ENCODE peak calls at places on chromosomes 1 and 21, in eight cellular contexts. J is fibroblast of lung; I is GM23248; S is adipocyte; N is OCI-LY7; P is mammary epithelial cell; M is CD4-positive, CD25-positive, alpha-beta regulatory T cell; O is gastrocnemius medialis. T is an unnamed sample. For H3K4me1, the result is how much of the 10 kb centered on the place peaks cover.

GRCh38 chr1:41495171-41495948 is 10.9 kb upstream of the EDN2 start:
- DNase-seq in J (peak), I (peak), S (no peak), N (no peak), P (no peak), M (peak), O (peak), T (no peak)

GRCh38 chr1:192544983-192545393 is 30.6 kb upstream of the RGS1 start:
- DNase-seq in J (peak), I (peak), S (peak), N (no peak), P (peak), M (peak), O (no peak), T (no peak)

GRCh38 chr1:61644303-61644702 is 80.6 kb downstream of the TM2D1 start:
- DNase-seq in J (no peak), I (no peak), S (no peak), N (no peak), P (no peak), M (no peak), O (no peak), T (no peak)

GRCh38 chr21:14259669-14260458 is 43.9 kb downstream of the RBM11 start:
- DNase-seq in J (peak), I (peak), S (peak), N (peak), P (peak), M (peak), O (no peak), T (no peak)

GRCh38 chr1:205504311-205505075 is at the start of gene CDK18:
- DNase-seq in J (peak), I (no peak), S (peak), N (peak), P (peak), M (peak), O (peak), T (peak)

GRCh38 chr1:17101261-17101660 is 18.0 kb downstream of the PADI2 start:
- DNase-seq in J (no peak), I (no peak), S (no peak), N (no peak), P (no peak), M (no peak), O (peak), T (no peak)

GRCh38 chr1:39409055-39409816 is 82.2 kb upstream of the BMP8A start:
- DNase-seq in J (peak), I (peak), S (peak), N (no peak), P (peak), M (peak), O (peak), T (peak)

GRCh38 chr1:47611992-47612391 is 174.1 kb downstream of the FOXD2 start:
- DNase-seq in J (no peak), I (no peak), S (no peak), N (no peak), P (no peak), M (no peak), O (no peak), T (peak)

GRCh38 chr1:46615735-46616134 is 876 bp downstream of the MOB3C start:
- DNase-seq in J (no peak), I (peak), S (no peak), N (peak), P (no peak), M (peak), O (no peak), T (no peak)

GRCh38 chr1:229092377-229093257 is 178.3 kb upstream of the RAB4A start:
- DNase-seq in J (no peak), I (no peak), S (no peak), N (peak), P (no peak), M (peak), O (no peak), T (no peak)

GRCh38 chr1:168187180-168187579 is 8.4 kb downstream of the TIPRL start:
- DNase-seq in J (no peak), I (no peak), S (no peak), N (no peak), P (no peak), M (no peak), O (no peak), T (no peak)

GRCh38 chr1:112808861-112809684 is 93.9 kb upstream of the PPM1J start:
- DNase-seq in J (peak), I (peak), S (peak), N (peak), P (peak), M (peak), O (peak), T (peak)

GRCh38 chr1:59427155-59427554 is 130.3 kb downstream of the FGGY start:
- DNase-seq in J (no peak), I (peak), S (no peak), N (no peak), P (peak), M (no peak), O (peak), T (no peak)

DNA sequence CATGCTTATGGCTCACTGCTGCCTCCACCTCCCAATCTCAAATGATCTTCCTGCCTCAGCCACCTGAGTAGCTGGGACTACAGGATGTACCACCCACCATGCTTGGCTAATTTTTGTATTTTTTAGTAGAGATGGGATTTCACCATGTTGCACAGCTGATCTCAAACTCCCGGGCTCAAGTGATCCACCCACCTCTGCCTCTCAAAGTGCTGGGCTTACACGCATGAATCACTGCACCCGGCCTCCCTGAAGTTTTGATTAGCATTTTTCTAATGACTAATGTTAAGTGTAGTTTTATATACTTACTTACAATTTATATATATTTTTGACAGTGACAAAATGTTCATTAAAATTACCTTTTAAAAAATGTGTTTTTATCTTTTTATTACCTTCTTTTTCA is 41.1 kb downstream of the ZNF678 start:
- DNase-seq in J (no peak), I (no peak), S (peak), N (no peak), P (no peak), M (no peak), O (no peak), T (no peak)
- H3K4me1 ChIP-seq in J (under half), I (under half), S (under half), N (under half), P (under half), M (under half), O (under half), T (under half)

GRCh38 chr1:2228157-2228594 is at the start of gene SKI:
- DNase-seq in J (no peak), I (no peak), S (peak), N (no peak), P (no peak), M (no peak), O (no peak), T (no peak)

GRCh38 chr1:2227341-2228156 is 570 bp upstream of the SKI start:
- DNase-seq in J (peak), I (peak), S (peak), N (peak), P (peak), M (peak), O (peak), T (peak)

GRCh38 chr1:2229921-2230700 is 2.0 kb downstream of the SKI start:
- DNase-seq in J (peak), I (peak), S (peak), N (no peak), P (peak), M (no peak), O (peak), T (peak)

GRCh38 chr1:2228684-2229031 is 539 bp downstream of the SKI start:
- DNase-seq in J (peak), I (peak), S (peak), N (peak), P (no peak), M (peak), O (no peak), T (no peak)

DNA sequence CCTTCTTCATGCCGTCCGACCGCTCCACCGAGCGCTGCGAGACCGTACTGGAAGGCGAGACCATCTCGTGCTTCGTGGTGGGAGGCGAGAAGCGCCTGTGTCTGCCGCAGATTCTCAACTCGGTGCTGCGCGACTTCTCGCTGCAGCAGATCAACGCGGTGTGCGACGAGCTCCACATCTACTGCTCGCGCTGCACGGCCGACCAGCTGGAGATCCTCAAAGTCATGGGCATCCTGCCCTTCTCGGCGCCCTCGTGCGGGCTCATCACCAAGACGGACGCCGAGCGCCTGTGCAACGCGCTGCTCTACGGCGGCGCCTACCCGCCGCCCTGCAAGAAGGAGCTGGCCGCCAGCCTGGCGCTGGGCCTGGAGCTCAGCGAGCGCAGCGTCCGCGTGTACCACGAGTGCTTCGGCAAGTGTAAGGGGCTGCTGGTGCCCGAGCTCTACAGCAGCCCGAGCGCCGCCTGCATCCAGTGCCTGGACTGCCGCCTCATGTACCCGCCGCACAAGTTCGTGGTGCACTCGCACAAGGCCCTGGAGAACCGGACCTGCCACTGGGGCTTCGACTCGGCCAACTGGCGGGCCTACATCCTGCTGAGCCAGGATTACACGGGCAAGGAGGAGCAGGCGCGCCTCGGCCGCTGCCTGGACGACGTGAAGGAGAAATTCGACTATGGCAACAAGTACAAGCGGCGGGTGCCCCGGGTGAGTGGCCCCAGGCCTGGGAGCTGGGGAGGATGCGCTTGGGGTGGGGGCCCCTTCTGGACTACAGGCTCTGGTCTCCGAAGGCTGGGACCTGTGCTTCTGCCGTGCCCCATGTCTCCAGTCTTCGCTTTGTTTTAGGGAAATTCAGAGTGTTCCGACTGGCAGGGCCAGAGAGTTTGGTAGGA is 1.2 kb downstream of the SKI start:
- DNase-seq in J (peak), I (peak), S (peak), N (peak), P (peak), M (peak), O (peak), T (peak)
- H3K4me1 ChIP-seq in J (under half), I (under half), S (under half), N (under half), P (under half), M (under half), O (half or more), T (under half)

DNA sequence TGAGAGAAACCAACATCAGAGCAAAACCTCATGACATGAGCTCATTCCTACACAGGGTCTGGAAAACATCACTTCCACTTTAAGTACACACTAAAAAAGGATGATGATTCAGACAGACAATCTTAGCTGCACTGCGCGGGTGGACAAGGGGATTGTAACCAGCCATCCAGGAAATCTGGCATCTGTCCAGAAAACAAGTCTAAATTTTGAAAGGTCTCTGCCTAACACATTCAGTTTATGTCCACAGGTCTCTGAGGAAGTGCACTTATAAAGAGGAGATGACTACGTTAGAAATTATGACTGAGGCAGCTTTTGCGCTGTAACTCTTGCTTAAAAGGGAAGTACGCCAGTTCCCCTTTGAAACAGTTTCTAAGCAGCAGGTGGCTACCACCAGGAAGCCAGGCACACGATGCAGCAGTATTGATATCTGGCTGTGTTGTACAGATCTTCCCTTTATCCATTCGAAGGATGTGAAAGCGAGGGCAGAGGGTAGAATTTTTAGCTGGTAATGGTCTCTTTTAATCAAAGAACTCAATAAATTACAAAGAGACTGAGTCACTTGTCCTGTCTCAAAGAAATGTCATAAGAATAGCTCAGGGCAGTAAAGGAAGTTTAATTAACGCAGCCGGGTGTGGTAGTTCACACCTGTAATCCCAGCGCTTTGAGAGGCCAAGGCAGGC is 128.0 kb downstream of the SETD4 start:
- DNase-seq in J (peak), I (peak), S (peak), N (peak), P (peak), M (peak), O (peak), T (peak)
- H3K4me1 ChIP-seq in J (under half), I (under half), S (under half), N (under half), P (under half), M (under half), O (under half), T (under half)

GRCh38 chr1:180158149-180159147 is 3.8 kb downstream of the QSOX1 start:
- DNase-seq in J (no peak), I (no peak), S (no peak), N (no peak), P (no peak), M (no peak), O (no peak), T (no peak)

GRCh38 chr1:180157576-180158057 is 2.9 kb downstream of the QSOX1 start:
- DNase-seq in J (no peak), I (peak), S (no peak), N (no peak), P (no peak), M (no peak), O (no peak), T (no peak)

GRCh38 chr1:180156201-180156600 is 1.5 kb downstream of the QSOX1 start:
- DNase-seq in J (peak), I (no peak), S (no peak), N (peak), P (no peak), M (no peak), O (no peak), T (no peak)

GRCh38 chr1:180156631-180157091 is 2.0 kb downstream of the QSOX1 start:
- DNase-seq in J (peak), I (peak), S (peak), N (no peak), P (no peak), M (no peak), O (no peak), T (no peak)

GRCh38 chr1:180157108-180157507 is 2.4 kb downstream of the QSOX1 start:
- DNase-seq in J (peak), I (peak), S (peak), N (no peak), P (no peak), M (no peak), O (no peak), T (no peak)
- H3K4me1 ChIP-seq in J (under half), I (under half), S (under half), N (under half), P (under half), M (under half), O (under half), T (under half)

DNA sequence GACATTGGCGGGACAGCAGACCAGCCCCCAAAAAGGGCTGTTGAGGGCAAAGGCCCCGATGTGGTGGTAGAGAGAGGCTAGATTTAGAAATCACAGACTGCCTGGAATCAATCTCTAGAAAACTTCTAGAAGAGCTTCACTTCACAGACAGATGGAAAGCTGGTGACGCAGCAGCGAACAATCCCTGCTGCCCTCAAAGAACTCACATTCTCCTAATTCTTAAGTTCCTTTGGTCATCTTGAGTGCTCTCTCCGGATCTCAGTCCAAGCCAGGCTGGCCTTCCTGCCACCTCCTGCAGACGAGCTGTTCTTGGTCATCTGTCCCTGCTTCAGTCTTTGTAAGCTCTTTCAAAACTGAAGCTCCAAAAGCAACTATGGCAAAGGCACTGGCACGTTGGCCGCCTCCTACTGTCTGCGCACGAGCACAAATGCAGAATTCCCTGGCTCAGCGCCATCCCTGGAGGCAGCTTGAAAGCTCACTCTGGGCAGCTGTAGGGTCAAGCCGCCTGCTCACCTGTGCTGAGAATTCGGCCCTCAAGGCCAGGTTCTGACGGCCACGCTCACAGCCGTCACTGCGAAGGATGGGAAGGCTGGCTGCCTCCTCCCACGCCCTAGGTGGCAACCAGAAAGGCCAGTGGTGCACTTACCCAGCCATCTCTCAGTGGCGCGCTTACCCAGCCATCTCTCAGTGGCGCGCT is 110.6 kb downstream of the NPHP4 start:
- DNase-seq in J (no peak), I (no peak), S (no peak), N (no peak), P (no peak), M (no peak), O (no peak), T (no peak)
- H3K4me1 ChIP-seq in J (under half), I (under half), S (under half), N (under half), P (under half), M (under half), O (under half), T (under half)

DNA sequence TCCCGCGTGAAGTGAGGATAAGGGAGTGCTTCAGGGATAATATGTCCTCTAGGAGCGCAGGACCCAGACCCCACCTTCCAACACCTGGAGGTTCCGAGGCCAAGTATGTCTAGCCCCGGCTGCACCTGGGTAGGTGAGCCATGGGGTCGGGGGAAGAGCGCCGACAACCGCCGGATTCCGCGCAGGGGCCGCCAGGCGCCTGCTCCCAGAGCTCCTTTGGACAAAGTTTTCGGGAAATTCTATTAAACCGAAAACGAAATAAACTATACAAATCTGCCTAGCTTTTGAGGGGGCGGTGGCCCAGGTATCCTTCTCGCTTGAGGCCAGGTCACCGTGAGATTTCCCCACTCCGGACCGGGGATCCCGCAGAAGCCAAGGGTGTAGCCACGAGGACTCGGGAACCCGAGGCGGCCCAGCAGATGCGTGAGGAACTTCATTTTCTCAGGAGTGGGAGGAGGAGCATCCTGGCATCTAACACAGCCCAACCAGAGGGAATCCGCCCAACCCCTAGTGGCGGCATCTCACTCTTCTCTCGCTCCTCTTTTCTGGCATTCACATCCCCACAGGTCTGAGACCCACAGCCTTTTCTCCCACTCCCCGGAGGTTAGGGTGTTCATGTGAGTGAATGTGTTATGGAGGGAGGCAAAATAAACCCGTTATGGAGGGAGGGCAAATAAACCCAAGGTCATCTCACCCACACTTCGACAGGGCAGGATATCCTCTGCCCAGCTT is 2.3 kb upstream of the DMRTA2 start:
- DNase-seq in J (no peak), I (no peak), S (no peak), N (no peak), P (no peak), M (no peak), O (no peak), T (no peak)
- H3K4me1 ChIP-seq in J (under half), I (under half), S (under half), N (under half), P (under half), M (under half), O (under half), T (half or more)

GRCh38 chr1:19204665-19205266 is 5.3 kb downstream of the UBR4 start:
- DNase-seq in J (peak), I (peak), S (peak), N (no peak), P (no peak), M (no peak), O (no peak), T (no peak)
- H3K4me1 ChIP-seq in J (under half), I (under half), S (under half), N (under half), P (under half), M (half or more), O (half or more), T (under half)

GRCh38 chr1:203306089-203306969 is 1.0 kb downstream of the BTG2 start:
- DNase-seq in J (peak), I (peak), S (peak), N (peak), P (peak), M (peak), O (peak), T (peak)
- H3K4me1 ChIP-seq in J (under half), I (under half), S (under half), N (half or more), P (under half), M (under half), O (under half), T (under half)

GRCh38 chr1:26558649-26559048 is 29.1 kb downstream of the RPS6KA1 start:
- DNase-seq in J (no peak), I (no peak), S (no peak), N (no peak), P (no peak), M (no peak), O (no peak), T (no peak)

GRCh38 chr1:26554781-26555180 is 25.2 kb downstream of the RPS6KA1 start:
- DNase-seq in J (no peak), I (no peak), S (no peak), N (no peak), P (no peak), M (no peak), O (no peak), T (no peak)

GRCh38 chr1:26556041-26556440 is 26.5 kb downstream of the RPS6KA1 start:
- DNase-seq in J (no peak), I (no peak), S (no peak), N (no peak), P (no peak), M (no peak), O (no peak), T (no peak)

GRCh38 chr1:26555550-26555981 is 26.0 kb downstream of the RPS6KA1 start:
- DNase-seq in J (no peak), I (no peak), S (no peak), N (no peak), P (no peak), M (no peak), O (no peak), T (no peak)

GRCh38 chr1:26557078-26557477 is 27.5 kb downstream of the RPS6KA1 start:
- DNase-seq in J (no peak), I (no peak), S (no peak), N (no peak), P (no peak), M (no peak), O (no peak), T (no peak)
- H3K4me1 ChIP-seq in J (under half), I (under half), S (under half), N (under half), P (under half), M (under half), O (under half), T (under half)

GRCh38 chr1:223710179-223711133 is 1.9 kb upstream of the CAPN2 start:
- DNase-seq in J (no peak), I (no peak), S (no peak), N (no peak), P (no peak), M (peak), O (no peak), T (no peak)
- H3K4me1 ChIP-seq in J (under half), I (under half), S (half or more), N (under half), P (half or more), M (under half), O (under half), T (half or more)